ENCODE peak calls at places on chromosomes 7 and 10, in four cellular contexts. Y is MM.1S, L is PC-3, H is K562. X is an unnamed sample.

GRCh38 chr10:113967096-113967495 is 76.6 kb upstream of the ADRB1 start:
- DNase-seq in Y (no peak), L (no peak), H (no peak), X (no peak)

GRCh38 chr10:31739759-31740158 is 188.9 kb downstream of the ARHGAP12 start:
- DNase-seq in Y (no peak), L (no peak), H (no peak), X (peak; percentile 71)

GRCh38 chr7:112357136-112357535 is 93.1 kb upstream of the IFRD1 start:
- DNase-seq in Y (no peak), L (no peak), H (no peak), X (no peak)

GRCh38 chr10:33129987-33130386 is 172.0 kb upstream of the ITGB1 start:
- DNase-seq in Y (no peak), L (no peak), H (no peak), X (peak; percentile 81)

GRCh38 chr10:114413398-114413797 is 9.1 kb upstream of the AFAP1L2 start:
- DNase-seq in Y (no peak), L (peak; percentile 84), H (no peak), X (peak; percentile 21)

GRCh38 chr7:74587435-74588126 is 69.9 kb upstream of the GTF2I start:
- DNase-seq in Y (no peak), L (peak; percentile 83), H (peak; percentile 67), X (peak; percentile 94)

GRCh38 chr10:50367732-50368131 is 116.4 kb upstream of the ASAH2 start:
- DNase-seq in Y (peak; percentile 44), L (peak; percentile 94), H (peak; percentile 51), X (peak; percentile 63)

GRCh38 chr7:155759740-155760430 is 52.4 kb downstream of the SHH start:
- DNase-seq in Y (no peak), L (no peak), H (no peak), X (no peak)

GRCh38 chr7:155487509-155488482 is 29.9 kb downstream of the EN2 start:
- DNase-seq in Y (no peak), L (no peak), H (no peak), X (no peak)

GRCh38 chr10:132021504-132022143 is 39.9 kb upstream of the BNIP3 start:
- DNase-seq in Y (no peak), L (no peak), H (no peak), X (no peak)

GRCh38 chr10:132022241-132022640 is 40.5 kb upstream of the BNIP3 start:
- DNase-seq in Y (no peak), L (no peak), H (no peak), X (no peak)

GRCh38 chr10:132019366-132019765 is 37.6 kb upstream of the BNIP3 start:
- DNase-seq in Y (no peak), L (no peak), H (no peak), X (no peak)

GRCh38 chr10:132020456-132020855 is 38.7 kb upstream of the BNIP3 start:
- DNase-seq in Y (no peak), L (no peak), H (no peak), X (no peak)

GRCh38 chr10:132021046-132021445 is 39.3 kb upstream of the BNIP3 start:
- DNase-seq in Y (no peak), L (no peak), H (no peak), X (no peak)
- H3K9me3 ChIP-seq in Y (no peaks in the 10 kb centered on the region), L (no peaks in the 10 kb centered on the region), H (no peaks in the 10 kb centered on the region), X (no peaks in the 10 kb centered on the region)

GRCh38 chr10:4683137-4683536 is 142.9 kb upstream of the AKR1E2 start:
- DNase-seq in Y (peak; percentile 39), L (no peak), H (no peak), X (no peak)
- H3K9ac ChIP-seq in Y (no peak overlapping the region), L (no peak overlapping the region), H (no peak overlapping the region), X (no peak overlapping the region)

GRCh38 chr10:28127881-28128280 is 129.0 kb upstream of the ODAD2 start:
- DNase-seq in Y (no peak), L (peak; percentile 57), H (no peak), X (peak; percentile 37)
- H4K20me1 ChIP-seq in Y (no peaks in the 10 kb centered on the region), L (no peaks in the 10 kb centered on the region), H (no peaks in the 10 kb centered on the region), X (no peaks in the 10 kb centered on the region)

DNA sequence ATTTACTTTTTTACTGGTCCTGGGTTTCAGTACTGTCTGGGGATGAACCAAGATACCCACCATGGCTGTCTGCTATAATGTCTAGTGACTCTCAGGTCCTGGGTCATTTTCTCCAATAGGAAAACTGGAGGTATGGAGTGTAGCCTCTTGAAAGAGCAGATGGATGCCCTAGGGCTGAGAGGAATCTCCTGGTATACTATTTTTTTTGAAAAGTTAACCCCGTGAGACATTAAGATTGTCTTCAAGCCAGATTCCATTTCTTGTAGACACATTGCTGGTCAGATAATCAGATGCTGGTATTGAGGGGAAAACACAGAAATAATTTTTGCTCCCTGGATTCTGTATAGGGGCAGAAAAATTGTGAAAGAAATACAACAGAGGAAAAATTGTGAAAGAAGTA is 97.3 kb downstream of the ZNF680 start:
- DNase-seq in Y (no peak), L (no peak), H (no peak), X (no peak)
- H3K9me3 ChIP-seq in Y (no peaks in the 10 kb centered on the region), L (peaks cover 18% of the 10 kb centered on the region), H (peaks cover 3% of the 10 kb centered on the region), X (peaks cover 5% of the 10 kb centered on the region)

GRCh38 chr7:151057737-151057988 is at the start of gene CDK5:
- DNase-seq in Y (no peak), L (no peak), H (no peak), X (no peak)

GRCh38 chr7:151058766-151059361 is 525 bp upstream of the SLC4A2 start:
- DNase-seq in Y (peak; percentile 58), L (peak; percentile 30), H (no peak), X (peak; percentile 66)

GRCh38 chr7:151057989-151058765 is 480 bp upstream of the CDK5 start:
- DNase-seq in Y (peak; percentile 100), L (peak; percentile 98), H (peak; percentile 98), X (peak; percentile 100)

GRCh38 chr7:151057038-151057736 is 510 bp downstream of the CDK5 start:
- DNase-seq in Y (no peak), L (no peak), H (peak; percentile 10), X (no peak)

DNA sequence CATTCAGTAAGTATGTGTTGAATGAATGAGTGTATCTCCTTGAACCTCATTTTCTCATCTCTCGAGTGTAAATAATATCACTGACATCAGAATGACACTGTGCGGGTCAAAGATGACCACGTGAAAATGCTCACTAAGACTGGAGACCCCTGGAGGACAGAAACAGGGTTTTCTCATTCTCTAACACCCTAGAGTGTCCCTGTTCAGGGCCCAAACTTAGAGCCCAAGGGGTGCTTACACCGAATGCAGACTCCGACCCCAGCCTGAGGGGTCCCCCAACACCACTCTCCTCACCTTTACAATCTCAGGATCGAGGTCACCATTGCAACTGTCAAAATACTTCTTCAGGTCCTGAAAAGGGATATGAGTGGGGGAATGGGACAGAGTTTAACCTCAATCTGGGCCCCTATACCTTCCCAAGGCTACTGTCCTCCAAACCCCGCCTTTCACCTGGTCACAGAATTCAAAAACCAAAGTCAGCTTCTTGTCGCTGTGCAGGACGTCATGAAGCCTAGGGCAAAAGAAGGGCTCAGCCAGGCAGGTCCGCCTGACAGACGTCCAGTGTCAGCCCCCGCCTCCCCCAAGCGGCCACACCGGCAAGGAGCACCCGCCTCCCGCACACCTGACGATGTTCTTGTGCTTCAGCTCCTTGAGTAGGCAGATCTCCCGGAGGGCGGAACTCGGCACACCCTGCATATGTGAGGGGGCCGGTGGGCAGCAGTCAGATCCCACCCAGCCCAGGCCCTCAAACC is 1.2 kb downstream of the CDK5 start:
- DNase-seq in Y (no peak), L (peak; percentile 20), H (peak; percentile 70), X (no peak)
- H3K9ac ChIP-seq in Y (no peak overlapping the region), L (no peak overlapping the region), H (peak overlapping the region; percentile 91), X (peak overlapping the region; percentile 62)

X was measured in GM23248.